ENCODE peak calls at places on chromosomes 5 and 9, in eight cellular contexts. One of them, this sample, is unnamed.

GRCh38 chr5:6467591-6467990 is 18.9 kb downstream of the UBE2QL1 start:
- DNase-seq in prostate gland: no peak
- DNase-seq in transverse colon: no peak
- DNase-seq in right lobe of liver: peak; percentile 13
- DNase-seq in heart left ventricle: no peak
- DNase-seq in A549: no peak
- DNase-seq in HCT116: no peak
- DNase-seq in spleen: no peak
- DNase-seq in this sample: no peak

GRCh38 chr5:173989432-173990082 is 587 bp downstream of the C5orf47 start:
- DNase-seq in prostate gland: no peak
- DNase-seq in transverse colon: no peak
- DNase-seq in right lobe of liver: no peak
- DNase-seq in spleen: no peak
- DNase-seq in A549: no peak
- DNase-seq in HCT116: no peak
- DNase-seq in heart left ventricle: no peak
- DNase-seq in this sample: no peak

GRCh38 chr9:76433851-76434250 is 25.1 kb upstream of the GCNT1 start:
- DNase-seq in heart left ventricle: no peak
- DNase-seq in prostate gland: no peak
- DNase-seq in right lobe of liver: no peak
- DNase-seq in A549: no peak
- DNase-seq in spleen: no peak
- DNase-seq in transverse colon: no peak
- DNase-seq in HCT116: no peak
- DNase-seq in this sample: no peak

GRCh38 chr5:139667001-139667729 is 19.0 kb downstream of the CXXC5 start:
- DNase-seq in right lobe of liver: no peak
- DNase-seq in A549: no peak
- DNase-seq in spleen: no peak
- DNase-seq in heart left ventricle: no peak
- DNase-seq in prostate gland: no peak
- DNase-seq in transverse colon: no peak
- DNase-seq in HCT116: no peak
- DNase-seq in this sample: no peak

GRCh38 chr9:69542048-69542447 is 130.1 kb downstream of the APBA1 start:
- DNase-seq in right lobe of liver: no peak
- DNase-seq in spleen: no peak
- DNase-seq in transverse colon: no peak
- DNase-seq in A549: no peak
- DNase-seq in heart left ventricle: no peak
- DNase-seq in HCT116: no peak
- DNase-seq in prostate gland: no peak
- DNase-seq in this sample: no peak

GRCh38 chr9:94932647-94933415 is 206.3 kb downstream of the AOPEP start:
- DNase-seq in right lobe of liver: no peak
- DNase-seq in A549: no peak
- DNase-seq in HCT116: no peak
- DNase-seq in transverse colon: no peak
- DNase-seq in prostate gland: no peak
- DNase-seq in spleen: no peak
- DNase-seq in heart left ventricle: no peak
- DNase-seq in this sample: no peak

GRCh38 chr5:93915142-93915553 is 173.7 kb upstream of the POU5F2 start:
- DNase-seq in heart left ventricle: no peak
- DNase-seq in HCT116: peak; percentile 54
- DNase-seq in spleen: no peak
- DNase-seq in prostate gland: no peak
- DNase-seq in transverse colon: no peak
- DNase-seq in A549: no peak
- DNase-seq in right lobe of liver: no peak
- DNase-seq in this sample: no peak

GRCh38 chr5:122156724-122157325 is 27.5 kb downstream of the ZNF474 start:
- DNase-seq in A549: no peak
- DNase-seq in heart left ventricle: no peak
- DNase-seq in prostate gland: no peak
- DNase-seq in HCT116: peak; percentile 18
- DNase-seq in transverse colon: no peak
- DNase-seq in right lobe of liver: no peak
- DNase-seq in spleen: no peak
- DNase-seq in this sample: no peak

GRCh38 chr5:160968480-160968879 is 116.5 kb upstream of the ATP10B start:
- DNase-seq in prostate gland: no peak
- DNase-seq in spleen: no peak
- DNase-seq in heart left ventricle: no peak
- DNase-seq in transverse colon: no peak
- DNase-seq in A549: no peak
- DNase-seq in right lobe of liver: no peak
- DNase-seq in HCT116: no peak
- DNase-seq in this sample: no peak

GRCh38 chr5:72658767-72659540 is 151.7 kb upstream of the ZNF366 start:
- DNase-seq in prostate gland: no peak
- DNase-seq in transverse colon: no peak
- DNase-seq in heart left ventricle: no peak
- DNase-seq in right lobe of liver: no peak
- DNase-seq in spleen: no peak
- DNase-seq in HCT116: no peak
- DNase-seq in A549: no peak
- DNase-seq in this sample: no peak

DNA sequence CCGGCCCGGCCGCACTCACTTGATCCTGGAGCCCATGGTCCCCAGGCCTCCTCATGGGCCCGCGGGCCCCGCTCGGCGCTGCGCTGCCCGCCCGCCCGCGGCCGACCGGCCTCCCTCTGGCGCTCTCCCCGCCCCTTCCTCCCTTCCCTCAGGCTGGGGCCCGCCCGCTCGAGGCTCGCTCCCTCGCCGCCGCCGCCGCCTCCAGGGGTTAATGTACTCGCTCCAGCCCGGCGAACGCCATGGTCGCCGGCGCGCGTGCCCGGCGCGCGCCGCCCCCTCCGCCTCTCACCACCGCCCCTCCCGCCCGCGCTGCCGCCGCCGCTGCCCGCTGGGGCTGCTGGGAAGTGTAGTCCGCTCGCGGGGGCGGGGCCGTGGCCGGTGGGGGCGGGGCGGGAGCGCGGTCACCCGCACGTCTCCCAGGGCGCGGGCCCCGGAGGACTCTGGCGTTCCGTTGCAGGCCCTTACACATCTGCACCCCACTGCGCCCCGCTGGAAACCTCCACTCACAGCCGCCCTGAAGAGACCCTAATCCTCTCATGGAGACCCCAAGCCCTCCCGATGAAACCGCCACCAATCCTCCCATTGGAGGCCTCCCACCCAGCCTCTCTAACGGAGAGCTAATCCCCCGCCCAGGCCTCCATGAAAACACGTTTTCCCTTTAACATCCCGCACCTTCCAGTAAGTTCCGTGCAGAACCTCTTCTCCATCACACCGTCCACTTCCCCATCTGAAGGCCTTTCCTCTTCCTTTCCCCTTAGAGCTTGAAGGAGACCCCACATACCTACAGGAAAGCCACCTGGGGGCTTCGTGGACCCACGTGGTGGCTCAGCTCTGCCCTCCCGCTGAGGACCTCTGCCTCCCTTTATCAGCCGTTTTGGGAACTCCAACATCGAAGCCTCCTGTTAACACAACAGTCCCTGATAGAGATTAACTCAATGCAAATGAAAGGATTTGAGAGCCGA is at the start of gene DENND1A:
- DNase-seq in spleen: peak; percentile 98
- DNase-seq in transverse colon: peak; percentile 94
- DNase-seq in HCT116: peak; percentile 57
- DNase-seq in prostate gland: peak; percentile 84
- DNase-seq in heart left ventricle: peak; percentile 93
- DNase-seq in A549: peak; percentile 93
- DNase-seq in right lobe of liver: peak; percentile 95
- DNase-seq in this sample: peak; percentile 98
- TF ChIP-seq POLR2A in spleen: no peak
- TF ChIP-seq POLR2A in transverse colon: no peak
- TF ChIP-seq POLR2A in HCT116: no peak
- TF ChIP-seq POLR2A in prostate gland: peak; percentile 59
- TF ChIP-seq POLR2A in heart left ventricle: no peak
- TF ChIP-seq POLR2A in A549: peak; percentile 60
- TF ChIP-seq POLR2A in right lobe of liver: peak; percentile 85
- TF ChIP-seq POLR2A in this sample: peak; percentile 66

GRCh38 chr5:163459888-163460561 is at the start of gene NUDCD2:
- DNase-seq in prostate gland: peak; percentile 96
- DNase-seq in right lobe of liver: peak; percentile 96
- DNase-seq in heart left ventricle: peak; percentile 94
- DNase-seq in HCT116: peak; percentile 97
- DNase-seq in A549: peak; percentile 85
- DNase-seq in spleen: peak; percentile 99
- DNase-seq in transverse colon: peak; percentile 94
- DNase-seq in this sample: peak; percentile 74
- TF ChIP-seq POLR2A in prostate gland: peak; percentile 71
- TF ChIP-seq POLR2A in right lobe of liver: peak; percentile 82
- TF ChIP-seq POLR2A in heart left ventricle: peak; percentile 17
- TF ChIP-seq POLR2A in HCT116: peak; percentile 69
- TF ChIP-seq POLR2A in A549: peak; percentile 95
- TF ChIP-seq POLR2A in spleen: peak; percentile 86
- TF ChIP-seq POLR2A in transverse colon: peak; percentile 89
- TF ChIP-seq POLR2A in this sample: peak; percentile 93

GRCh38 chr9:129383005-129383414 is 204.9 kb upstream of the IER5L start:
- DNase-seq in transverse colon: peak; percentile 86
- DNase-seq in HCT116: peak; percentile 39
- DNase-seq in right lobe of liver: peak; percentile 83
- DNase-seq in prostate gland: peak; percentile 92
- DNase-seq in A549: no peak
- DNase-seq in heart left ventricle: peak; percentile 64
- DNase-seq in spleen: no peak
- DNase-seq in this sample: no peak
- TF ChIP-seq POLR2A in transverse colon: peak; percentile 9
- TF ChIP-seq POLR2A in HCT116: no peak
- TF ChIP-seq POLR2A in right lobe of liver: no peak
- TF ChIP-seq POLR2A in prostate gland: no peak
- TF ChIP-seq POLR2A in A549: no peak
- TF ChIP-seq POLR2A in heart left ventricle: no peak
- TF ChIP-seq POLR2A in spleen: no peak
- TF ChIP-seq POLR2A in this sample: no peak

DNA sequence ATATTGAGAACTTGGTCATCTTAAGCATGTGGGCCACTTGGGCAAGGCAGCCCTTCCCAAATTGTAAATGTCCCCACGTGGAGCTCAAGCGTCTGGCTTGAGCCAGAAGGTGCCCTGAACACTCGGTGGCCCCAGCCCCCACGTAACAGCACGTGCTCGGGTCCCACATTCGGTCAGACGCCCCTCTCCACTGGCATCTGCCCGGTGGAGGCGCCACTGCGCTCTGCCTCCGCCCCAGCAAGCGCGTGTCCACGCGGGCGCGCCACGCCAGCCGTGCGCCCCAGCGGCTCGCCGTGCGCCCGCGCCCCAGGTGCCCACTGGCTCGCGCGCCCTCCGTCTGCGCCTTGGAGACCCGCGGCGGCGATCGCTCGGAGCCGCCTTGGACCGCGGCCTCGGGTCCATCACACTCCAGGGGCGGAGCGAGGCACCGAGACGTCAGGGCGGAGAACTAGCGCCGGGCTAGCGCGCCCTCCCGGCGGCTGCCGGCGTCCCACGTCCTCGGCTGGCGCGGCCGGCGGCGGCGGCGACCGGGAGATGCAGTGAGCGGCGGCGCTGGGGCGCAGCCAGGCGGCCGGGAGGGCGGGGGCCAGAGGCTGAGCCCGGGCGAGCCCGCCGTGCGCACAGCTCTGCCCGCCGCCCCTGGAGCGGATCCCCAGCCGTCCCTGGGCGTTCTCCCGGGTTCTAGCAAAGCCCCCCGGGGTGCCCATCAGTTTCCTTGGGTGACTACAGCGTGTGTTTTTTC is at the start of gene PALM2AKAP2:
- DNase-seq in right lobe of liver: peak; percentile 85
- DNase-seq in spleen: no peak
- DNase-seq in heart left ventricle: peak; percentile 78
- DNase-seq in A549: peak; percentile 39
- DNase-seq in HCT116: no peak
- DNase-seq in transverse colon: peak; percentile 41
- DNase-seq in prostate gland: peak; percentile 24
- DNase-seq in this sample: peak; percentile 84
- TF ChIP-seq POLR2A in right lobe of liver: peak; percentile 84
- TF ChIP-seq POLR2A in spleen: no peak
- TF ChIP-seq POLR2A in heart left ventricle: no peak
- TF ChIP-seq POLR2A in A549: peak; percentile 9
- TF ChIP-seq POLR2A in HCT116: no peak
- TF ChIP-seq POLR2A in transverse colon: no peak
- TF ChIP-seq POLR2A in prostate gland: no peak
- TF ChIP-seq POLR2A in this sample: peak; percentile 59

DNA sequence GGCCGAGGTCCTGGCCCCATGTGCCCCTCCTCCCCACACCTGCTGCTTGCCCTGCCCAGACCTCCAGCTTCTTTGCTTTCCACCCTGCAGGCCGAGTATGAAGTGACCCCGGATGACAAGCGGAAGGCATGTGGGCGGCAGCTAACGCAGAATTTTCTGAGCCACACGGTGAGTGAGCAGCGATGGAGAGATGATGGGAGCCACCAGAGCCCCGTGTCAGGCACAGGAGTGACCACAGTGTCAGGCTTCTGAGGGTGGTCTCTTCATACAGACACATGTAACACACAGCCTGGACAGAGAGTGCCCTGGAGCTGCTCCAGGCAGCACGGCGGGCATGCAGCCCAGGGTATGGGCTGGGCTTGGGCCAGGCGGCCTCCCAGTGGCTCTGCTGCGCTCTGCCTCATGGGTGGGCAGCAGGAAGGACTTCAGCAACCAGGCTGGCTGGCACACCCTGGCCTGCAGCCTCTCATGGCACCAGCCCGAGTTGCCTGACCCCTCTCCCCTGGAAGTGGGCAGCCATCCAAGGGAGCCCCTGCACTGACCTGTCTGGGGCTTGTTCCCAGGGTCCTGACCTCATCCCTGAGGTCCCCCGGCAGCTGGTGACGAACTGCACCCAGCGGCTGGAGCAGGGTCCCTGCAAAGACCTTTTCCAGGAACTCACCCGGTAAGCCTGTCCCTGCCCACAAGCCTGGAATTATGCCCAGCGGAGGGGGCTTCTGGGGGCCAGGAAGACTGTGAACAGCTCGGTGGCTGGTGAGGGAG is 5.8 kb downstream of the GRK6 start:
- DNase-seq in transverse colon: no peak
- DNase-seq in HCT116: no peak
- DNase-seq in heart left ventricle: peak; percentile 52
- DNase-seq in prostate gland: no peak
- DNase-seq in right lobe of liver: peak; percentile 52
- DNase-seq in spleen: peak; percentile 86
- DNase-seq in A549: no peak
- DNase-seq in this sample: no peak
- TF ChIP-seq POLR2A in transverse colon: no peak
- TF ChIP-seq POLR2A in HCT116: no peak
- TF ChIP-seq POLR2A in heart left ventricle: no peak
- TF ChIP-seq POLR2A in prostate gland: no peak
- TF ChIP-seq POLR2A in right lobe of liver: no peak
- TF ChIP-seq POLR2A in spleen: no peak
- TF ChIP-seq POLR2A in A549: no peak
- TF ChIP-seq POLR2A in this sample: no peak

GRCh38 chr9:114367823-114368609 is 19.8 kb downstream of the AKNA start:
- DNase-seq in spleen: peak; percentile 84
- DNase-seq in A549: no peak
- DNase-seq in heart left ventricle: no peak
- DNase-seq in HCT116: no peak
- DNase-seq in transverse colon: no peak
- DNase-seq in prostate gland: no peak
- DNase-seq in right lobe of liver: no peak
- DNase-seq in this sample: no peak
- TF ChIP-seq POLR2A in spleen: no peak
- TF ChIP-seq POLR2A in A549: no peak
- TF ChIP-seq POLR2A in heart left ventricle: no peak
- TF ChIP-seq POLR2A in HCT116: no peak
- TF ChIP-seq POLR2A in transverse colon: no peak
- TF ChIP-seq POLR2A in prostate gland: no peak
- TF ChIP-seq POLR2A in right lobe of liver: no peak
- TF ChIP-seq POLR2A in this sample: no peak